ENCODE peak calls at places on chromosome 16, in four cellular contexts. O is astrocyte of the spinal cord, J is mucosa of descending colon, S is mesothelial cell of epicardium. W is an unnamed sample.

GRCh38 chr16:29977063-29977462 is 3.4 kb downstream of the TAOK2 start:
- DNase-seq in O (no peak), J (no peak), S (no peak), W (no peak)

GRCh38 chr16:85602402-85602801 is 10.7 kb upstream of the GSE1 start:
- DNase-seq in O (no peak), J (no peak), S (no peak), W (no peak)

GRCh38 chr16:3004319-3004718 is 8.4 kb upstream of the CLDN9 start:
- DNase-seq in O (no peak), J (no peak), S (no peak), W (no peak)

GRCh38 chr16:84228321-84228838 is 11.4 kb downstream of the KCNG4 start:
- DNase-seq in O (peak), J (peak), S (no peak), W (no peak)

GRCh38 chr16:73483934-73484712 is 436.2 kb upstream of the ZFHX3 start:
- DNase-seq in O (no peak), J (no peak), S (no peak), W (no peak)

GRCh38 chr16:12390644-12391043 is 413.0 kb downstream of the CPPED1 start:
- DNase-seq in O (peak), J (no peak), S (no peak), W (no peak)

GRCh38 chr16:56301391-56301850 is 110.1 kb downstream of the GNAO1 start:
- DNase-seq in O (peak), J (no peak), S (no peak), W (no peak)

GRCh38 chr16:31201511-31202401 is 804 bp downstream of the PYCARD start:
- DNase-seq in O (no peak), J (peak), S (no peak), W (no peak)

GRCh38 chr16:67537270-67537635 is 8.6 kb downstream of the RIPOR1 start:
- DNase-seq in O (no peak), J (peak), S (no peak), W (peak)

GRCh38 chr16:79212114-79212791 is 388.3 kb downstream of the MAF start:
- DNase-seq in O (no peak), J (no peak), S (no peak), W (no peak)

GRCh38 chr16:59060212-59060611 is 326.1 kb upstream of the GOT2 start:
- DNase-seq in O (peak), J (no peak), S (no peak), W (no peak)

GRCh38 chr16:30903002-30903401 is 6.6 kb downstream of the CTF1 start:
- DNase-seq in O (no peak), J (no peak), S (no peak), W (no peak)

GRCh38 chr16:20383106-20384029 is 21.2 kb downstream of the PDILT start:
- DNase-seq in O (peak), J (peak), S (no peak), W (peak)

GRCh38 chr16:66619534-66620418 is 15.3 kb downstream of the CMTM3 start:
- DNase-seq in O (peak), J (no peak), S (no peak), W (no peak)

GRCh38 chr16:53504161-53504663 is 1.2 kb upstream of the AKTIP start:
- DNase-seq in O (peak), J (peak), S (no peak), W (peak)

GRCh38 chr16:78987676-78988075 is 612.9 kb downstream of the MAF start:
- DNase-seq in O (no peak), J (no peak), S (no peak), W (no peak)

GRCh38 chr16:16189842-16190241 is 33.5 kb downstream of the ABCC6 start:
- DNase-seq in O (no peak), J (no peak), S (no peak), W (no peak)

GRCh38 chr16:74169687-74170522 is 126.7 kb upstream of the PSMD7 start:
- DNase-seq in O (peak), J (peak), S (no peak), W (no peak)

GRCh38 chr16:3158498-3159314 is 23.9 kb downstream of the ZNF213 start:
- DNase-seq in O (peak), J (peak), S (peak), W (peak)

GRCh38 chr16:17590711-17591654 is 120.2 kb upstream of the XYLT1 start:
- DNase-seq in O (no peak), J (no peak), S (no peak), W (no peak)

GRCh38 chr16:31202402-31203385 is at the start of gene PYCARD:
- DNase-seq in O (peak), J (peak), S (no peak), W (no peak)

GRCh38 chr16:12617401-12617819 is 186.3 kb downstream of the CPPED1 start:
- DNase-seq in O (no peak), J (no peak), S (no peak), W (no peak)

GRCh38 chr16:29310852-29311314 is 95.6 kb downstream of the NPIPB11 start:
- DNase-seq in O (no peak), J (no peak), S (no peak), W (no peak)

GRCh38 chr16:60641067-60641466 is 1395.2 kb downstream of the CDH8 start:
- DNase-seq in O (no peak), J (no peak), S (no peak), W (no peak)

GRCh38 chr16:3088450-3088849 is 10.6 kb downstream of the ZSCAN10 start:
- DNase-seq in O (no peak), J (no peak), S (no peak), W (no peak)

GRCh38 chr16:10866196-10866976 is 10.6 kb upstream of the CIITA start:
- DNase-seq in O (peak), J (no peak), S (no peak), W (no peak)

GRCh38 chr16:49492090-49492801 is 118.6 kb downstream of the C16orf78 start:
- DNase-seq in O (peak), J (peak), S (peak), W (peak)

GRCh38 chr16:10123141-10123540 is 59.1 kb downstream of the GRIN2A start:
- DNase-seq in O (no peak), J (peak), S (no peak), W (no peak)

GRCh38 chr16:10879681-10880589 is 2.9 kb downstream of the CIITA start:
- DNase-seq in O (no peak), J (no peak), S (no peak), W (no peak)

GRCh38 chr16:21654881-21655280 is 2.5 kb upstream of the IGSF6 start:
- DNase-seq in O (no peak), J (no peak), S (no peak), W (no peak)

GRCh38 chr16:50696575-50697420 is 3.4 kb downstream of the NOD2 start:
- DNase-seq in O (peak), J (peak), S (no peak), W (no peak)

GRCh38 chr16:70428178-70428998 is 10.5 kb downstream of the ST3GAL2 start:
- DNase-seq in O (peak), J (peak), S (peak), W (peak)
- TF ChIP-seq CTCF in O (no peak), J (no peak), S (no peak), W (no peak)

DNA sequence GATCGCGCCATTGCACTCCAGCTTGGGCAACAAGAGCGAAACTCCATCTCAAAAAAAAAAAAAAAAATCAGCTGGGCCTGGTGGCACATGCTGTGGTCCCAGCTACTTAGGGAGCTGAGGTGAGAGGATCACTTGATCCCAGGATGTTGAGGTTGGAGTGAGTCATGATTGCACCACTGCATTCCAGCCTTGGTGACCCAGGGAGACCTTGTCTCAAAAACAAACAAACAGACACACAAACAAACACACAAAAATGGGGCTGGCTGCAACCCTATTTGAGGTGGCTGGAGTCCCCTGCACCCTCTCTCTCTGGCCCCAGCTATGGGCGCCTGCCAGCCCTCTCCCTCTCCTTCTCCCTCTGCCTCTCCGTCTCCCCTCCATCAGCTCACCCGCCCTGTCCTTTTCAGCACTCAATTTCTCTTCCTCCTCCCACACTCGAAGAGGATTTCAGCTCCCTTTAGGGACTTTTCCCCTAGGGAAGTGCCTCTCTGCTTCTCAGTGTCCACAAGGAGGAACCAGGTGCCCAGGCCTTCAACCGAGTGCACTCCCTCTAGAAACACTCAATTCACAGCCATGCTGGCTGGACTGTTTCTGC is 17.5 kb upstream of the TFAP4 start:
- DNase-seq in O (peak), J (no peak), S (no peak), W (no peak)
- TF ChIP-seq CTCF in O (peak), J (no peak), S (no peak), W (no peak)

GRCh38 chr16:87192418-87193073 is 124.6 kb downstream of the C16orf95 start:
- DNase-seq in O (peak), J (no peak), S (no peak), W (no peak)
- TF ChIP-seq CTCF in O (no peak), J (no peak), S (no peak), W (no peak)

DNA sequence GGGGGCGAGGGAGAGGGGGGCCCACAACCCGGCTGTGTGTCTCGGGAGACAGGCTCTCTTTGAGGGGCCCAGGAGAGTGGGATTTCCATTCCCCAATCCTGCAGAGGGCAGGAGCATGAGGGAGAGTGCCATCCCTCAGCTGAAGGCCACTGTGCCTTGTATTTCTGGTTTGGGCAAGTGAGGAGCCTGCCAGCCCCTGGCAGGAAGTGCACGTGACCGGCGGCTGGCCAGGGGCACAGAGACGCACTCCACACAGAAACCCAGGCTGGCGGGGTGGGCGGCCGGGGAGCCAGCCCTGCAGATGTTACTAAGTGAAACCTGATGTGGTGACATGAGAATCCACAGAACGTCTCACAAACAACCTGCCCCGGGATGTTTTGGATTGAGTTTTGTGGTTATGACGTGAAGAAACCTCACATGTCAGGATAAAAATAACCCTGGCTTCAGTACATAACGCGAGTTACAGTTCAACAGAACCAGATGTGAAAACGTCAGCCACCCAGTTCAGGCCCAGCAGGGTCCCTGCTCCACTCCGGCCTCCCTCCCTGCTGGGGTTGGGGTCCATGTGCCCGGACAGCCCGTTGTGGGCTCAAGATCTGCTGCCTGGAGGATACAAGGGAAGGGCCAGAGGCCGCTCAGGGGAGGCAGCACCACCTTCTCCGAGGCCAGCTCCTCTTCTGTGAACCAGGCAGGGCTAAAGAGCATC is 51.7 kb upstream of the MTSS2 start:
- DNase-seq in O (peak), J (peak), S (no peak), W (no peak)
- TF ChIP-seq CTCF in O (no peak), J (no peak), S (no peak), W (no peak)

GRCh38 chr16:81510016-81510415 is 65.4 kb downstream of the CMIP start:
- DNase-seq in O (no peak), J (no peak), S (no peak), W (no peak)

GRCh38 chr16:81509404-81509803 is 64.8 kb downstream of the CMIP start:
- DNase-seq in O (no peak), J (no peak), S (no peak), W (no peak)

GRCh38 chr16:81500833-81501521 is 56.4 kb downstream of the CMIP start:
- DNase-seq in O (peak), J (no peak), S (no peak), W (no peak)

GRCh38 chr16:81502396-81503060 is 57.9 kb downstream of the CMIP start:
- DNase-seq in O (no peak), J (no peak), S (no peak), W (no peak)

DNA sequence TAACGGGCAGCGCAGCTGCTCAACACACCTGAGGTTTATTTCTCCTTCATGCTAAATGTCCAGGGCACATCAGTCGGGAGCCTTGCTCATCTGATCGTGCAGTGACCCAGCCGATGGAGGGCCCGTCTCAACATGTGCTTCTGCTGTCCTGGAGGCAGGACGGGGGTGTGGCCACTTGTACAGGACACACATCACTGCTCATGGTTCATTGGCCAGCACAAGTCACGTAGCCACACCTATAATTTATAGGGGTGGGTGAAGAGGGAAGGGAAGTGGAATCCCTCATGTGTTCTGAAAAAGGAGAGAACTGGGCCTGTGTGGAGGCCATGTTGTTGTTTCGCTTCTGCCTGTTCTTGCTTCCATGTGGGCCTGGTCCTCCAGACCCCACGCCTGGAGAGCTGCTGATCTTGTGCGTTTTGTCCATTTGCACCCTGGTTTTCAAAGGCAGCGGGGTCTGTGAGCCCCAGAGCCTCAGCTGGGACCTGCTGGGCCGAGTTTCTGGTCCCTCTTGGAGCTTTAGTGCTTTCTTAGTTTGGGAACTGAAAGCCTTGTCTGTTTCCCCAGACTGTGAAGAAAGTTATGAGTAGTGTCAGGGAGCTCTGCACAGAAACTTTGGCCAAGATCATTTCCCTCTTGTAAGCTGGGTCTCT is 60.5 kb downstream of the CMIP start:
- DNase-seq in O (no peak), J (no peak), S (no peak), W (no peak)
- TF ChIP-seq CTCF in O (no peak), J (no peak), S (no peak), W (no peak)

GRCh38 chr16:27246439-27246838 is 22.1 kb downstream of the NSMCE1 start:
- DNase-seq in O (no peak), J (no peak), S (no peak), W (no peak)

GRCh38 chr16:27248036-27248435 is 20.5 kb downstream of the NSMCE1 start:
- DNase-seq in O (no peak), J (no peak), S (no peak), W (no peak)

GRCh38 chr16:27243725-27244362 is 24.7 kb downstream of the NSMCE1 start:
- DNase-seq in O (no peak), J (no peak), S (no peak), W (no peak)

GRCh38 chr16:27244363-27244755 is 24.2 kb downstream of the NSMCE1 start:
- DNase-seq in O (no peak), J (no peak), S (no peak), W (no peak)

GRCh38 chr16:27245276-27246231 is 23.0 kb downstream of the NSMCE1 start:
- DNase-seq in O (peak), J (no peak), S (no peak), W (no peak)
- TF ChIP-seq CTCF in O (no peak), J (no peak), S (no peak), W (no peak)

GRCh38 chr16:70254095-70254964 is 2.6 kb upstream of the EXOSC6 start:
- DNase-seq in O (peak), J (no peak), S (no peak), W (no peak)
- TF ChIP-seq CTCF in O (no peak), J (no peak), S (no peak), W (peak)

DNA sequence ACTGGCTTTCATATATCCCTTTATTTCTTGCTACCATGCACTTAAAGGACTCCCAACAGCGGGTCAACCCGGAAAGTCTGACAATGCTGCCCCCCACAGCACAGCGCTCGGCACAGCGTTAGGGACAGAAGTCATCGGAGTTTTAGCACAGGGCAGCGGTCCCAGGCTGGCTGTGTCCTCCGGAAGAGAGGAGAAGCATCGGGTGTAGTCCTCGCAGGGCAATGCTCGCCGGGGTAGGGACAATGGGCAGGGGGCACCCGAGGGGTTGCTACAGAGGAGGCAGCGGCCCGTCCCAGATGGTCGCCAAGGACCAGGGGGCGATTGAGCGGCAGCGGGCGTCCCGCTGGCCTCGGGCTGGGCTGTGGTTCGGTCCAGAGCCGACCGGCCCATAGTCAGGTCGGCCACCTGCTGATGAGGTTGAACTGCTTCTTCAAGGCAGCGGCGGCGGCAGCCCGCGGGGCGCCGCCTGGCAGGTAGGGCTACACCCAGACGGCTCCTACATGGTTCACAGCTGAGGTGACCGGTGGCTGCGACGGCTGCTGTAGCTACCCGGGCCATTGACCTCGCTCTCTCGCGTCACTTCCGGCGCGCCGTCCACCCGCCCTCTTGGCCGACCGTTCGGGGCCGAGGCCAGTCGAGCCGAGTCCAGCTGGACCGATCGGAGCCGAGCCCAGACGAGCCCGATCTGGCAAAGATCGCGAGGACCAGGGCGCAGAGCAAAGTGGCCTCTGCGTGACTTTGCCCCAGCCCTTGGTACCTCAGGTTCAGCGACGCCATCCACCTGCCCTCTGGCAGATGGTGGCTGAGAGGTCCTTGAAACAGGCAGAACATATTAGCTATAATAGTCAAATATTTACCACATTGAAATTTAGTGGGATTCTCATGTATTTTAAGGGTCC is 4.7 kb upstream of the LCMT1 start:
- DNase-seq in O (peak), J (peak), S (no peak), W (peak)
- TF ChIP-seq CTCF in O (peak), J (no peak), S (no peak), W (peak)

DNA sequence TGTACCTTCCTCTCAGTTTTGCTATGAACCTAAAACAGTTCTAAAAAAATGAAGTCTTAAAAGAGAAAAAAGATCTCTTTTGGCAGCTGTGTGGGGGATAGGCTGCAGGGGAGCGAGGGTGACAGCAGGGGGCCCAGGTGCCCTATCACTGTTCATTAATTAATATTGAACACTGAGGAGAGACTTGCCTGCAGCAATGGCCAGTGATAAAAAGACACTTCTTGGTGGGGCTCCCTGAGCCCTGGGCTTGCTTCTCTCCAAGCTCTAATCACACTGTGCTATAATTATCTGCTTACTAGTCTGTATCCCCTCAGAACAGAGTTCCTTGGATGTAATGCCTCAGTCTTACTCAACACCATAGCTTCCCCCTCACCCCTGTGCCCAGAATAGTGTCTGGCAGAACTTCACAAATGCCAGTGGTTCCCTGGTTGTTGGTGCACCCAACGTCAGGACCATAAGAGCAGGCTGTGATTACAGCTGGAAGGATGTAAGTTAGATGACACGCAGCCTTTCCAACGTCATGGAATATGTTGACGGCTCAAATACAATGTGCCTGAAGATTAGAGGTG is 52.0 kb upstream of the IRX6 start:
- DNase-seq in O (no peak), J (no peak), S (no peak), W (no peak)
- TF ChIP-seq CTCF in O (no peak), J (no peak), S (no peak), W (no peak)

DNA sequence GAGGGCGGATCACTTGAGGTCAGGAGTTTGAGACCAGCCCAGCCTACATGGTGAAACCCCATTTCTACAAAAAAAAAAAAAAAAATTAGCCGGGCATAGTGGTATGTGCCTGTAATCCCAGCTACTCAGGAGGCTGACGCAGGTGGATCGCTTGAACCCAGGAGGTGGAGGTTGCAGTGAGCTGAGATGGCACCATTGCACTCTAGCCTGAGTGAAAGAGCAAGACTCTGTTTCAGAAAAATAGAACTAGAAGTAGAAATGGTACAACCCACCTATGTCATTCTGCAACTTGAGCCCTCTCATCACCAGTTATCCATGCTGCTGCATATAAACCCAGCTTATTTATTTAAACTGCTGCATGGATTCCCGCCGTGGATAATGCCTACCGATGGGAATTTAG is 1.6 kb downstream of the SCNN1B start:
- DNase-seq in O (no peak), J (no peak), S (no peak), W (no peak)
- TF ChIP-seq CTCF in O (no peak), J (no peak), S (no peak), W (no peak)